ENCODE peak calls at places on chromosomes 7 and 10, in seven cellular contexts. S, M, J, K, X, T and L are unnamed samples.

GRCh38 chr7:57529931-57530330 is 80.0 kb downstream of the ZNF716 start:
- DNase-seq in S (no peak), X (no peak), T (no peak), J (no peak), M (no peak), K (no peak), L (no peak)

GRCh38 chr10:124627851-124628675 is 116.1 kb downstream of the FAM53B start:
- DNase-seq in J (no peak), T (no peak), S (no peak), K (peak), X (no peak), M (no peak), L (no peak)

GRCh38 chr10:88086187-88086954 is 222.9 kb downstream of the PTEN start:
- DNase-seq in X (no peak), M (no peak), T (no peak), S (no peak), J (no peak), K (no peak), L (no peak)

GRCh38 chr7:47506716-47507354 is 75.1 kb downstream of the TNS3 start:
- DNase-seq in K (no peak), M (no peak), S (no peak), J (peak), X (no peak), T (no peak), L (no peak)

GRCh38 chr10:43265799-43266721 is 805 bp downstream of the RASGEF1A start:
- DNase-seq in S (peak), K (no peak), T (peak), J (no peak), M (peak), X (no peak), L (no peak)

GRCh38 chr10:48496831-48497792 is 107.8 kb downstream of the ARHGAP22 start:
- DNase-seq in J (no peak), S (peak), X (no peak), T (no peak), M (no peak), K (peak), L (no peak)

GRCh38 chr7:148458263-148458662 is 132.3 kb upstream of the C7orf33 start:
- DNase-seq in M (no peak), J (no peak), T (no peak), K (no peak), S (no peak), X (no peak), L (no peak)

GRCh38 chr10:13706604-13707003 is 119.8 kb downstream of the PRPF18 start:
- DNase-seq in X (no peak), S (no peak), T (no peak), K (no peak), M (no peak), J (no peak), L (no peak)

GRCh38 chr10:132306951-132307751 is 599 bp downstream of the STK32C start:
- DNase-seq in X (peak), S (peak), T (peak), M (peak), J (no peak), K (peak), L (no peak)